ENCODE peak calls at places on chromosomes 1 and 21, in eight cellular contexts. One of them, this sample, is unnamed.

GRCh38 chr21:46116846-46117585 is 19.1 kb downstream of the COL6A2 start:
- DNase-seq in GM04504: no peak
- DNase-seq in H54: peak; percentile 86
- DNase-seq in activated naive CD8-positive, alpha-beta T cell treated with anti-CD3 and anti-CD28 coated beads, Interleukin-2, amount 10 ng/mL, durations not matched to agents 7 days and 5 days: peak; percentile 23
- DNase-seq in fibroblast of lung: peak; percentile 81
- DNase-seq in T-helper 9 cell: no peak
- DNase-seq in stimulated activated CD4-positive, alpha-beta T cell treated with anti-CD3 and anti-CD28 coated beads, Interleukin-15, amount 100 ng/mL, for 1 hour: no peak
- DNase-seq in CD4-positive, alpha-beta memory T cell: no peak
- DNase-seq in this sample: no peak

GRCh38 chr21:43645987-43646386 is 13.3 kb downstream of the HSF2BP start:
- DNase-seq in GM04504: no peak
- DNase-seq in H54: no peak
- DNase-seq in activated naive CD8-positive, alpha-beta T cell treated with anti-CD3 and anti-CD28 coated beads, Interleukin-2, amount 10 ng/mL, durations not matched to agents 7 days and 5 days: no peak
- DNase-seq in fibroblast of lung: no peak
- DNase-seq in T-helper 9 cell: no peak
- DNase-seq in stimulated activated CD4-positive, alpha-beta T cell treated with anti-CD3 and anti-CD28 coated beads, Interleukin-15, amount 100 ng/mL, for 1 hour: no peak
- DNase-seq in CD4-positive, alpha-beta memory T cell: no peak
- DNase-seq in this sample: no peak

GRCh38 chr1:43554444-43554992 is 23.8 kb downstream of the PTPRF start:
- DNase-seq in GM04504: no peak
- DNase-seq in H54: peak; percentile 60
- DNase-seq in activated naive CD8-positive, alpha-beta T cell treated with anti-CD3 and anti-CD28 coated beads, Interleukin-2, amount 10 ng/mL, durations not matched to agents 7 days and 5 days: no peak
- DNase-seq in fibroblast of lung: peak; percentile 57
- DNase-seq in T-helper 9 cell: no peak
- DNase-seq in stimulated activated CD4-positive, alpha-beta T cell treated with anti-CD3 and anti-CD28 coated beads, Interleukin-15, amount 100 ng/mL, for 1 hour: no peak
- DNase-seq in CD4-positive, alpha-beta memory T cell: no peak
- DNase-seq in this sample: no peak

GRCh38 chr1:66335859-66336640 is 197.9 kb upstream of the SGIP1 start:
- DNase-seq in GM04504: no peak
- DNase-seq in H54: no peak
- DNase-seq in activated naive CD8-positive, alpha-beta T cell treated with anti-CD3 and anti-CD28 coated beads, Interleukin-2, amount 10 ng/mL, durations not matched to agents 7 days and 5 days: peak; percentile 59
- DNase-seq in fibroblast of lung: no peak
- DNase-seq in T-helper 9 cell: peak; percentile 59
- DNase-seq in stimulated activated CD4-positive, alpha-beta T cell treated with anti-CD3 and anti-CD28 coated beads, Interleukin-15, amount 100 ng/mL, for 1 hour: peak; percentile 58
- DNase-seq in CD4-positive, alpha-beta memory T cell: peak; percentile 84
- DNase-seq in this sample: no peak

GRCh38 chr21:45051580-45052434 is 22.6 kb upstream of the ADARB1 start:
- DNase-seq in GM04504: no peak
- DNase-seq in H54: no peak
- DNase-seq in activated naive CD8-positive, alpha-beta T cell treated with anti-CD3 and anti-CD28 coated beads, Interleukin-2, amount 10 ng/mL, durations not matched to agents 7 days and 5 days: no peak
- DNase-seq in fibroblast of lung: no peak
- DNase-seq in T-helper 9 cell: no peak
- DNase-seq in stimulated activated CD4-positive, alpha-beta T cell treated with anti-CD3 and anti-CD28 coated beads, Interleukin-15, amount 100 ng/mL, for 1 hour: no peak
- DNase-seq in CD4-positive, alpha-beta memory T cell: no peak
- DNase-seq in this sample: no peak

GRCh38 chr1:207321790-207322530 is 482 bp downstream of the CD55 start:
- DNase-seq in GM04504: no peak
- DNase-seq in H54: no peak
- DNase-seq in activated naive CD8-positive, alpha-beta T cell treated with anti-CD3 and anti-CD28 coated beads, Interleukin-2, amount 10 ng/mL, durations not matched to agents 7 days and 5 days: no peak
- DNase-seq in fibroblast of lung: peak; percentile 35
- DNase-seq in T-helper 9 cell: no peak
- DNase-seq in stimulated activated CD4-positive, alpha-beta T cell treated with anti-CD3 and anti-CD28 coated beads, Interleukin-15, amount 100 ng/mL, for 1 hour: no peak
- DNase-seq in CD4-positive, alpha-beta memory T cell: no peak
- DNase-seq in this sample: peak; percentile 3

GRCh38 chr1:78560811-78561210 is 59.4 kb upstream of the IFI44L start:
- DNase-seq in GM04504: no peak
- DNase-seq in H54: no peak
- DNase-seq in activated naive CD8-positive, alpha-beta T cell treated with anti-CD3 and anti-CD28 coated beads, Interleukin-2, amount 10 ng/mL, durations not matched to agents 7 days and 5 days: no peak
- DNase-seq in fibroblast of lung: peak; percentile 28
- DNase-seq in T-helper 9 cell: no peak
- DNase-seq in stimulated activated CD4-positive, alpha-beta T cell treated with anti-CD3 and anti-CD28 coated beads, Interleukin-15, amount 100 ng/mL, for 1 hour: no peak
- DNase-seq in CD4-positive, alpha-beta memory T cell: no peak
- DNase-seq in this sample: no peak

GRCh38 chr1:19942657-19943056 is 19.2 kb upstream of the PLA2G2E start:
- DNase-seq in GM04504: no peak
- DNase-seq in H54: no peak
- DNase-seq in activated naive CD8-positive, alpha-beta T cell treated with anti-CD3 and anti-CD28 coated beads, Interleukin-2, amount 10 ng/mL, durations not matched to agents 7 days and 5 days: no peak
- DNase-seq in fibroblast of lung: no peak
- DNase-seq in T-helper 9 cell: no peak
- DNase-seq in stimulated activated CD4-positive, alpha-beta T cell treated with anti-CD3 and anti-CD28 coated beads, Interleukin-15, amount 100 ng/mL, for 1 hour: no peak
- DNase-seq in CD4-positive, alpha-beta memory T cell: no peak
- DNase-seq in this sample: no peak

GRCh38 chr1:199684686-199685273 is 342.7 kb upstream of the NR5A2 start:
- DNase-seq in GM04504: peak; percentile 28
- DNase-seq in H54: peak; percentile 12
- DNase-seq in activated naive CD8-positive, alpha-beta T cell treated with anti-CD3 and anti-CD28 coated beads, Interleukin-2, amount 10 ng/mL, durations not matched to agents 7 days and 5 days: no peak
- DNase-seq in fibroblast of lung: peak; percentile 86
- DNase-seq in T-helper 9 cell: no peak
- DNase-seq in stimulated activated CD4-positive, alpha-beta T cell treated with anti-CD3 and anti-CD28 coated beads, Interleukin-15, amount 100 ng/mL, for 1 hour: no peak
- DNase-seq in CD4-positive, alpha-beta memory T cell: peak; percentile 34
- DNase-seq in this sample: peak; percentile 60

GRCh38 chr1:243846761-243847160 is 3.3 kb downstream of the AKT3 start:
- DNase-seq in GM04504: no peak
- DNase-seq in H54: no peak
- DNase-seq in activated naive CD8-positive, alpha-beta T cell treated with anti-CD3 and anti-CD28 coated beads, Interleukin-2, amount 10 ng/mL, durations not matched to agents 7 days and 5 days: no peak
- DNase-seq in fibroblast of lung: no peak
- DNase-seq in T-helper 9 cell: no peak
- DNase-seq in stimulated activated CD4-positive, alpha-beta T cell treated with anti-CD3 and anti-CD28 coated beads, Interleukin-15, amount 100 ng/mL, for 1 hour: no peak
- DNase-seq in CD4-positive, alpha-beta memory T cell: no peak
- DNase-seq in this sample: no peak

GRCh38 chr21:37532868-37533780 is 166.6 kb downstream of the DYRK1A start:
- DNase-seq in GM04504: no peak
- DNase-seq in H54: peak; percentile 63
- DNase-seq in activated naive CD8-positive, alpha-beta T cell treated with anti-CD3 and anti-CD28 coated beads, Interleukin-2, amount 10 ng/mL, durations not matched to agents 7 days and 5 days: no peak
- DNase-seq in fibroblast of lung: peak; percentile 29
- DNase-seq in T-helper 9 cell: no peak
- DNase-seq in stimulated activated CD4-positive, alpha-beta T cell treated with anti-CD3 and anti-CD28 coated beads, Interleukin-15, amount 100 ng/mL, for 1 hour: no peak
- DNase-seq in CD4-positive, alpha-beta memory T cell: no peak
- DNase-seq in this sample: no peak

GRCh38 chr21:30924171-30924680 is 42.8 kb upstream of the KRTAP11-1 start:
- DNase-seq in GM04504: no peak
- DNase-seq in H54: no peak
- DNase-seq in activated naive CD8-positive, alpha-beta T cell treated with anti-CD3 and anti-CD28 coated beads, Interleukin-2, amount 10 ng/mL, durations not matched to agents 7 days and 5 days: no peak
- DNase-seq in fibroblast of lung: no peak
- DNase-seq in T-helper 9 cell: no peak
- DNase-seq in stimulated activated CD4-positive, alpha-beta T cell treated with anti-CD3 and anti-CD28 coated beads, Interleukin-15, amount 100 ng/mL, for 1 hour: no peak
- DNase-seq in CD4-positive, alpha-beta memory T cell: no peak
- DNase-seq in this sample: no peak

GRCh38 chr21:29271927-29272333 is 26.8 kb upstream of the BACH1 start:
- DNase-seq in GM04504: peak; percentile 19
- DNase-seq in H54: no peak
- DNase-seq in activated naive CD8-positive, alpha-beta T cell treated with anti-CD3 and anti-CD28 coated beads, Interleukin-2, amount 10 ng/mL, durations not matched to agents 7 days and 5 days: no peak
- DNase-seq in fibroblast of lung: peak; percentile 23
- DNase-seq in T-helper 9 cell: no peak
- DNase-seq in stimulated activated CD4-positive, alpha-beta T cell treated with anti-CD3 and anti-CD28 coated beads, Interleukin-15, amount 100 ng/mL, for 1 hour: no peak
- DNase-seq in CD4-positive, alpha-beta memory T cell: no peak
- DNase-seq in this sample: no peak

GRCh38 chr1:93625582-93626327 is 55.9 kb downstream of the BCAR3 start:
- DNase-seq in GM04504: peak; percentile 91
- DNase-seq in H54: peak; percentile 48
- DNase-seq in activated naive CD8-positive, alpha-beta T cell treated with anti-CD3 and anti-CD28 coated beads, Interleukin-2, amount 10 ng/mL, durations not matched to agents 7 days and 5 days: no peak
- DNase-seq in fibroblast of lung: peak; percentile 89
- DNase-seq in T-helper 9 cell: no peak
- DNase-seq in stimulated activated CD4-positive, alpha-beta T cell treated with anti-CD3 and anti-CD28 coated beads, Interleukin-15, amount 100 ng/mL, for 1 hour: no peak
- DNase-seq in CD4-positive, alpha-beta memory T cell: no peak
- DNase-seq in this sample: no peak

GRCh38 chr1:205317311-205317917 is 4.1 kb downstream of the NUAK2 start:
- DNase-seq in GM04504: no peak
- DNase-seq in H54: peak; percentile 54
- DNase-seq in activated naive CD8-positive, alpha-beta T cell treated with anti-CD3 and anti-CD28 coated beads, Interleukin-2, amount 10 ng/mL, durations not matched to agents 7 days and 5 days: no peak
- DNase-seq in fibroblast of lung: peak; percentile 12
- DNase-seq in T-helper 9 cell: no peak
- DNase-seq in stimulated activated CD4-positive, alpha-beta T cell treated with anti-CD3 and anti-CD28 coated beads, Interleukin-15, amount 100 ng/mL, for 1 hour: no peak
- DNase-seq in CD4-positive, alpha-beta memory T cell: no peak
- DNase-seq in this sample: peak; percentile 91

GRCh38 chr1:36248250-36248894 is 24.1 kb downstream of the THRAP3 start:
- DNase-seq in GM04504: peak; percentile 75
- DNase-seq in H54: no peak
- DNase-seq in activated naive CD8-positive, alpha-beta T cell treated with anti-CD3 and anti-CD28 coated beads, Interleukin-2, amount 10 ng/mL, durations not matched to agents 7 days and 5 days: no peak
- DNase-seq in fibroblast of lung: peak; percentile 95
- DNase-seq in T-helper 9 cell: no peak
- DNase-seq in stimulated activated CD4-positive, alpha-beta T cell treated with anti-CD3 and anti-CD28 coated beads, Interleukin-15, amount 100 ng/mL, for 1 hour: no peak
- DNase-seq in CD4-positive, alpha-beta memory T cell: no peak
- DNase-seq in this sample: no peak

GRCh38 chr1:90000934-90001676 is 6.2 kb downstream of the ZNF326 start:
- DNase-seq in GM04504: no peak
- DNase-seq in H54: no peak
- DNase-seq in activated naive CD8-positive, alpha-beta T cell treated with anti-CD3 and anti-CD28 coated beads, Interleukin-2, amount 10 ng/mL, durations not matched to agents 7 days and 5 days: no peak
- DNase-seq in fibroblast of lung: no peak
- DNase-seq in T-helper 9 cell: no peak
- DNase-seq in stimulated activated CD4-positive, alpha-beta T cell treated with anti-CD3 and anti-CD28 coated beads, Interleukin-15, amount 100 ng/mL, for 1 hour: no peak
- DNase-seq in CD4-positive, alpha-beta memory T cell: no peak
- DNase-seq in this sample: no peak

GRCh38 chr1:79006564-79006963 is at the start of gene ADGRL4:
- DNase-seq in GM04504: peak; percentile 18
- DNase-seq in H54: no peak
- DNase-seq in activated naive CD8-positive, alpha-beta T cell treated with anti-CD3 and anti-CD28 coated beads, Interleukin-2, amount 10 ng/mL, durations not matched to agents 7 days and 5 days: no peak
- DNase-seq in fibroblast of lung: peak; percentile 57
- DNase-seq in T-helper 9 cell: no peak
- DNase-seq in stimulated activated CD4-positive, alpha-beta T cell treated with anti-CD3 and anti-CD28 coated beads, Interleukin-15, amount 100 ng/mL, for 1 hour: no peak
- DNase-seq in CD4-positive, alpha-beta memory T cell: no peak
- DNase-seq in this sample: no peak

GRCh38 chr21:45723049-45723958 is 79.8 kb downstream of the PCBP3 start:
- DNase-seq in GM04504: no peak
- DNase-seq in H54: no peak
- DNase-seq in activated naive CD8-positive, alpha-beta T cell treated with anti-CD3 and anti-CD28 coated beads, Interleukin-2, amount 10 ng/mL, durations not matched to agents 7 days and 5 days: no peak
- DNase-seq in fibroblast of lung: no peak
- DNase-seq in T-helper 9 cell: no peak
- DNase-seq in stimulated activated CD4-positive, alpha-beta T cell treated with anti-CD3 and anti-CD28 coated beads, Interleukin-15, amount 100 ng/mL, for 1 hour: no peak
- DNase-seq in CD4-positive, alpha-beta memory T cell: no peak
- DNase-seq in this sample: no peak

GRCh38 chr1:234069760-234070159 is 165.3 kb downstream of the SLC35F3 start:
- DNase-seq in GM04504: no peak
- DNase-seq in H54: no peak
- DNase-seq in activated naive CD8-positive, alpha-beta T cell treated with anti-CD3 and anti-CD28 coated beads, Interleukin-2, amount 10 ng/mL, durations not matched to agents 7 days and 5 days: no peak
- DNase-seq in fibroblast of lung: no peak
- DNase-seq in T-helper 9 cell: no peak
- DNase-seq in stimulated activated CD4-positive, alpha-beta T cell treated with anti-CD3 and anti-CD28 coated beads, Interleukin-15, amount 100 ng/mL, for 1 hour: no peak
- DNase-seq in CD4-positive, alpha-beta memory T cell: no peak
- DNase-seq in this sample: no peak

This sample was measured in NCI-H1105.